ENCODE peak calls at places on chromosomes 3 and 15, in four cellular contexts. Q, Z, C and O are unnamed samples.

GRCh38 chr3:139937674-139938279 is 2.8 kb downstream of the CLSTN2 start:
- DNase-seq in Q (no peak), Z (no peak), C (peak; percentile 32), O (no peak)

GRCh38 chr3:12479919-12480425 is 4.3 kb upstream of the TSEN2 start:
- DNase-seq in Q (no peak), C (peak; percentile 86), Z (no peak), O (no peak)

GRCh38 chr3:5057857-5058324 is 64.2 kb upstream of the ARL8B start:
- DNase-seq in Q (no peak), C (peak; percentile 86), Z (peak; percentile 88), O (no peak)

GRCh38 chr15:80159811-80160569 is 7.2 kb downstream of the FAH start:
- DNase-seq in Q (peak; percentile 34), Z (no peak), C (no peak), O (no peak)

GRCh38 chr3:30440147-30440604 is 166.2 kb upstream of the TGFBR2 start:
- DNase-seq in Q (no peak), Z (no peak), C (no peak), O (no peak)

GRCh38 chr15:75107905-75108838 is 84.8 kb downstream of the PPCDC start:
- DNase-seq in Q (peak; percentile 76), C (peak; percentile 33), Z (peak; percentile 82), O (no peak)

GRCh38 chr3:172253200-172253599 is 195.1 kb downstream of the GHSR start:
- DNase-seq in C (no peak), Z (no peak), Q (no peak), O (no peak)

GRCh38 chr3:43865376-43865775 is 174.6 kb downstream of the ABHD5 start:
- DNase-seq in Z (no peak), Q (no peak), C (no peak), O (peak; percentile 10)

GRCh38 chr3:54309601-54310000 is 187.2 kb downstream of the CACNA2D3 start:
- DNase-seq in C (no peak), Q (no peak), Z (no peak), O (no peak)

GRCh38 chr3:126441256-126441880 is 34.3 kb downstream of the ZXDC start:
- DNase-seq in Z (no peak), Q (no peak), C (peak; percentile 6), O (no peak)

GRCh38 chr3:30059240-30059639 is 547.2 kb upstream of the TGFBR2 start:
- DNase-seq in Q (no peak), C (no peak), Z (no peak), O (no peak)

GRCh38 chr3:140705954-140706353 is 28.1 kb downstream of the TRIM42 start:
- DNase-seq in Q (no peak), Z (no peak), C (no peak), O (no peak)

GRCh38 chr15:96407482-96407881 is 77.0 kb downstream of the NR2F2 start:
- DNase-seq in Z (no peak), C (no peak), Q (no peak), O (no peak)

GRCh38 chr15:90294601-90295269 is 29.3 kb downstream of the NGRN start:
- DNase-seq in Q (no peak), Z (no peak), C (no peak), O (no peak)

GRCh38 chr3:10810376-10810775 is 5.7 kb upstream of the SLC6A11 start:
- DNase-seq in C (no peak), Z (no peak), Q (no peak), O (no peak)

GRCh38 chr3:10808130-10808735 is 7.8 kb upstream of the SLC6A11 start:
- DNase-seq in Z (no peak), C (no peak), Q (no peak), O (no peak)

GRCh38 chr3:10806001-10806400 is 10.0 kb upstream of the SLC6A11 start:
- DNase-seq in Z (no peak), Q (no peak), C (no peak), O (no peak)

GRCh38 chr3:10813425-10813824 is 2.6 kb upstream of the SLC6A11 start:
- DNase-seq in C (no peak), Z (no peak), Q (no peak), O (no peak)

DNA sequence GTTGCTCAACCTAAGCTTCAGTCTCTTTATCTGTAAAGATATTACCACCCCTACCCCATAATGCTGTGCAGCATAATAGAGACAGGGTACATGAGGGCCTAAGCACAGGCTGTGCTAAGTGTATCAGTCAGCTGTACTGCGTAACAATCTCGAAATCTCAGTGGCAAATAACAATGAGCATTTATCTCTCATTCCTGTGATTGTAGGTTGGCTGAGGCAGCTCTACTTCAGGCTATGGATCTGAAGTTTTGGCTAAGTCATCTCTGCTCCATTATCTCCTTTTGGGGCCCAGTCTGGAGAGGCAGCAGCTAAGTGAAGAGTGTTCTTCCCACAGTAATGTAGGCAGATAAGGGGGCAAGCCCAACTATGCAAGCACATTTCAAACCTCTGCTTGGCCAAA is 7.1 kb upstream of the SLC6A11 start:
- DNase-seq in C (no peak), Q (no peak), Z (no peak), O (no peak)
- TF ChIP-seq CTCF in C (no peak), Q (no peak), Z (no peak), O (no peak)

DNA sequence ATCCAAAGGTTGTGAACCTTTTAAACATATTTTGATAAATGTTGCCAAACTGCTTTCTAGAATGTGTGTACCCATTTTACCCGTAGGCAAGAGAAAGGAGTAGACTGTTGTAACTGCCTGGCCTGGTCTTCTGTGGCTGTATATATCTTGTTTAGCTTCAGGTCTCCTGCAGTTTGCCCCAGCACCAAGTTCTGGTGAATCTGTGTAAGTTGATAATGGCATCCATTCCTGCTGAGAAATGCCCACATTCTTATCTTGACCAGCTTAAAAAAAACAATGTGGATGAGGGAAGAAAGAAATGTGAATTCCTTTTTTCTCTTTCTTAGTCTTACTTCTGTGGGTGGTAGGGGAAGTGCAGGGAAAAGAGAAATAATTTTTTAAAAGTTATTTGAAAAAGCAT is 53.3 kb upstream of the TLE3 start:
- DNase-seq in Q (no peak), C (no peak), Z (no peak), O (no peak)
- TF ChIP-seq CTCF in Q (no peak), C (no peak), Z (no peak), O (no peak)

DNA sequence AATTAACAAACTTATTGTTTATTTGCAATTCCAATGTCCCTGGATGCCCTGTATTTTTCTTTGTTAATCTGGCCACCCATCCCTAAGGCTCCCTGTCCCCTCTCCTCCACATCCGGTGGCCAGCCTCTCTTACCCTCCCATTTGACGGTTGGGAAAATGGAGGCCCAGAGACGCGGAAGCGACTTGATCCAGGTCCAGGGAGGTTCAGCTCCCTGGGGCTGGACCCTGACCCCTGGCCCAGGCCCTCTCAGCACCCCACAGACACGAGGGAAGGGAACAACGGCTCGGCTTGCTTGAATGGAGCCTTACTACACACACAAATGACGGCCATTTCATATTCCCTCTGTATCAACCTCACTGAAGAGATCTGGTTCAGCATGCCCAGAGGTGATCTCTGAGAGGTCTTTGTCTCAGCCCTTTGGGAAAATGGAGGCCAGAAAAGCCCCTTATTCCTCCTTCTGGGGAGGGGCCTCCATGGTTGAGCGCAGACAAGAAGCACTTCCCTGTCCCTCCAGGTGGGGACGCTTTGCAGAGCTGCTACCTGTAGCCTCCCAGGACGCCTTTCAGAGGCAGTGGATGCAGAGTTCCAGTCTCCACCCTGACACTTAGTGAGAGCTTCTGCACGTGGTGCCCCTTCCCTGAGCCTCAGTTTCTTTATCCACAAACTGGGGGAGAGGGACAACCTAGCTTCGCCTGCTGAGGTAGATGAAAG is 82.1 kb downstream of the ATP2B2 start:
- DNase-seq in Q (no peak), C (no peak), Z (no peak), O (no peak)
- TF ChIP-seq CTCF in Q (peak; percentile 15), C (no peak), Z (no peak), O (no peak)

DNA sequence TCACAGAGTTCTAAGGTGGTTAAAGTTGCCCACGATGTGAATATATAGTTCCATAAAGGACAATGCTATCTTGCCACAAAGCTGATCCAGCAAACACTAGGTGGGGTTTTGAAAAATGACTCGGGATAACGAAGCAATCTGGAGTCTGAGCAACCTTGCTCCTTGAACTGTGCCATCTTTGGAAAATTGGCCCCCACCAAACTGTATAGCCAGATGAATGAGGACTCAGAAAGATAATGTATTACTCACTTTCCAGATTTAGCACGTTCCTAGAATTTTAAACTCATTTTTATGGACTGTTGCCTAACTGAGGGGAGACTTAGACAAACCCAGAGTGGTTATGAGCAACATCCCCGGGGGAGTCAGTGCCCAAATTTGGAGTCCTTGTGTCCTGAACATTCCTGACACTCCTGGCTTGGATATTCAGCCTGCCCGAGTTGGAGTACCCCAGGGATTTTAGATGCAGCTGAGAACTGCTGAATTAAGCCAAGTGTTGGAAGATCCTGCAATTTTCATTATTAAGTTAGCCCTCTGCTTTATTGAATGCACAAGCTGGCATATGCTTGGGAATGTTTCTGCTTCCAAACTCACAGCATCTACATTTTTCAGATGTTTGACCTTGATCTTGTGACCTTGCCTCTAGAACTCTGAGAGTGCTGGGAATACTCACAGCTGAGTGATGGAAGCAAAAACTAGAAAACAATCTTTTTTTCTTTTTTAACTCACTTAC is 8.8 kb upstream of the MAGI1 start:
- DNase-seq in C (no peak), Z (no peak), Q (no peak), O (no peak)
- TF ChIP-seq CTCF in C (no peak), Z (no peak), Q (no peak), O (no peak)

DNA sequence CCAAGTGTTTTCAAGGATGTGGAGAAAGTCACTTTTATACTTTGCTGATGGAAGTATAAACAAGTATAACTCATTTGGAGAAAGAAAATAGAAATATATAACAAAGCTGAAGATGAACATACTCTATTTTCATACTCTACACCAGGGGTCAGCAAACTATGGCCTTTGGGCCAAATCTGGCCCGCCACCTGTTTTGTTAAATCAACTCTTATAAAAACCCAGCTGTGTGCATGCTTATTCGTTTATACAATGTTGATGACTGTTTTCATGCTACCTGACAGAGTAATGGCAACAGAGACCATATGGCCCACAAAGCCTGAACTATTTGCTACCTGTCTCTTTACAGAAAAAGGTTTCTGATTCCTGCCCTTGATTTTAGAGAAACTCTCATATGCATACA is 124.0 kb downstream of the NR1D2 start:
- DNase-seq in Z (no peak), Q (no peak), C (no peak), O (no peak)
- TF ChIP-seq CTCF in Z (peak; percentile 33), Q (no peak), C (no peak), O (no peak)

GRCh38 chr3:48635222-48636021 is at the start of gene SLC26A6:
- DNase-seq in C (peak; percentile 99), Q (peak; percentile 97), Z (peak; percentile 98), O (peak; percentile 95)
- TF ChIP-seq CTCF in C (peak; percentile 50), Q (peak; percentile 84), Z (peak; percentile 49), O (peak; percentile 28)

DNA sequence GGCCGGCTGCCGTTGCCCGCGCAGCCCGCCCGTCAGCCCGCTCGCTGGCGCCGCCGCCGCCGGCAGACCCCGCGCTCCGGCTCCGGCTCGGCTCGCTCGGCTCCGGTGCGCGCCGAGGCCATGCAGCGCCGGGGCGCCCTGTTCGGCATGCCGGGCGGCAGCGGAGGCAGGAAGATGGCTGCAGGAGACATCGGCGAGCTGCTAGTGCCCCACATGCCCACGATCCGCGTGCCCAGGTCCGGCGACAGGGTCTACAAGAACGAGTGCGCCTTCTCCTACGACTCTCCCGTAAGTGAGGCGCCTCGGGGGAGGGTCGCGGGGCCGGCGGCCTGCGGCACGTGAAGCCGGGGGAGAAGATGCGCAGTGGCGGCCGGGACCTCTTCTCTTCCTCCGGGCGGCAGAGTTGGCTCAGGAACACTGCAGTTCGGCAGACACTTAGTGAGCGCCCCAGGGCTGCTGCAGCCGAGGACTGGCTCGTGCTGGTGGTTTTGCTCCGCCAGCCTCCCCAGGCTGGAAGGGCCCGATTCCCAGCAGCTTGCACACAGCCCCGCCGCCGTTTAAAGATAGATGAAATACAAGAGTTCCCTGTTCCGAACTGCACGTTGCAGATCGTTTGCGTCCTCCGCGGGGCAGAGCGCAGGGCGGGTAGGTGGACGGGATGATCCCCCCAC is 401 bp downstream of the USP13 start:
- DNase-seq in C (peak; percentile 73), Z (peak; percentile 88), Q (peak; percentile 84), O (peak; percentile 49)
- TF ChIP-seq CTCF in C (no peak), Z (no peak), Q (no peak), O (no peak)